ENCODE peak calls at places on chromosomes 13 and 19, in six cellular contexts. R is IMR-90, W is mesendoderm, H is H1, Z is mesenchymal stem cell, N is trophoblast cell. K is an unnamed sample. For H3K36me3, the result is how much of the 10 kb centered on the place peaks cover.

GRCh38 chr13:65943024-65943423 is 1287.1 kb downstream of the PCDH9 start:
- DNase-seq in Z (no peak), N (no peak), R (peak), H (no peak), W (no peak), K (no peak)

GRCh38 chr13:95452376-95452775 is 100.1 kb upstream of the CLDN10 start:
- DNase-seq in N (no peak), R (no peak), Z (no peak), W (no peak), H (no peak), K (no peak)

GRCh38 chr19:1260749-1261511 is 8.2 kb upstream of the CIRBP start:
- DNase-seq in H (peak), N (peak), W (peak), R (peak), Z (peak), K (peak)

GRCh38 chr13:98741741-98742435 is 10.6 kb downstream of the SLC15A1 start:
- DNase-seq in R (no peak), W (no peak), Z (peak), H (no peak), N (no peak), K (no peak)

GRCh38 chr19:46950526-46951235 is 69.0 kb upstream of the NPAS1 start:
- DNase-seq in W (no peak), R (no peak), N (no peak), H (no peak), Z (no peak), K (no peak)

GRCh38 chr13:73428137-73428536 is 369.3 kb downstream of the KLF5 start:
- DNase-seq in Z (peak), H (no peak), N (peak), R (peak), W (peak), K (no peak)

GRCh38 chr19:52946322-52947310 is 16.1 kb downstream of the ZNF816 start:
- DNase-seq in H (peak), W (peak), N (peak), R (peak), Z (no peak), K (no peak)

GRCh38 chr13:23392313-23392712 is 41.2 kb downstream of the SACS start:
- DNase-seq in R (no peak), N (no peak), H (no peak), W (no peak), Z (no peak), K (no peak)

GRCh38 chr13:44934724-44935123 is 54.5 kb downstream of the NUFIP1 start:
- DNase-seq in H (no peak), W (no peak), N (no peak), Z (peak), R (peak), K (no peak)

DNA sequence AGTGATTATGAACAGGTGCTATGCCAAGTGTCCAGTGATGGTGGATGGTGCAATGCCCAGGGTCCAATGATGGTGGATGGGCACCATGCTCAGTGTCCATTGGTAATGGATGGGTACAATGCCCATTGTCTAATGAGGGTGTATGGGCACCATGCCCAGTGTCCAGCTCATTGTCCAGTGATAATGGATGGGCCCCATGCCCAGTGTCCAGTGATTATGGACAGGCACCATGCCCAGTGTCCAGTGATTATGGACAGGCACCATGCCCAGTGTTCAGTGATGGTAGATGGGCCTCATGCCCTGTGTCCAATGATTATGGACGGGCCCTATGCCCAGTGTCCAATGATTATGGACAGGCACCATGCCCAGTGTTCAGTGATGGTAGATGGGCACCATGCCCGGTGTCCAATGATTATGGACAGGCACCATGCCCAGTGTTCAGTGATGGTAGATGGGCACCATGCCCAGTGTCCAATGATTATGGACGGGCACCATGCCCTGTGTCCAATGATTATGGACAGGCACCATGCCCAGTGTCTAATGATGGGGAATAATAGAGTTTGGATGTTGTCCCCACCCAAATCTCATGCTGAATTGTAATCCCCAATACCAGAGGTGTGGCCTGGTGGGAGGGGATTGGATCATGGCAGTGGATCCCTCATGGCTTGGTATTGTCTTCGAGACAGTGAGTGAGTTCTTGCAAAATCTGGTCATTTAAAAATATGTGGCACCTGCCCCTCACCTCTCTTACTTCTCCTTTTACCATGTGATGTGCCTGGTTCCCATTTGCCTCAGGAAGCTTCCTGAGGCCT is 87.8 kb downstream of the ANKRD10 start:
- DNase-seq in W (no peak), R (no peak), H (no peak), N (no peak), Z (no peak), K (no peak)
- H4K8ac ChIP-seq in W (no peak), R (no peak), H (no peak), N (no peak), Z (no peak), K (no peak)

GRCh38 chr13:114248011-114248410 is 13.3 kb downstream of the CDC16 start:
- DNase-seq in N (no peak), R (peak), W (no peak), H (no peak), Z (peak), K (no peak)
- H3K36me3 ChIP-seq in N (under half), R (under half), W (under half), H (half or more), Z (half or more), K (under half)

GRCh38 chr13:91349992-91350911 is 2.8 kb downstream of the MIR17HG start:
- DNase-seq in W (no peak), Z (no peak), H (no peak), N (no peak), R (no peak), K (no peak)
- H4K8ac ChIP-seq in W (no peak), Z (no peak), H (no peak), N (no peak), R (no peak), K (no peak)

DNA sequence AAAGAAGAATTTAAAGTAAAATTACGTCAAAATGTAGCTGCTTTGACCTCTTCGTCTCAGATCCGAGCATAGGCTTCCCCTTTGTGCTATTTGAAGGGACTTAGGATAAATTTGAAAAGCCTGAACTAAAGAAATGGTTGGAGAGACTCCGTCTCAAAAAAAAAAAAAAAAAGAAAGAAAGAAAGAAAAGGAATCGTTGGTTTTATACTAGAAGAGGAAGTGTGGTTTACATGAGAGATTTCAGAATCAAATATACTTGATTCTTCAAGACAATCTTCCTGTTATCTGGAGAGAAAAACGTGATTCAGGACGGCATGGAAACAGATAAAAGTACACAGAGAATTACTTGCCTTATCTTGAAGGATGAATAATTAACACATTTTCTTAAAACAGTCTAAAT is 474 bp upstream of the ZNF780B start:
- DNase-seq in Z (no peak), H (no peak), R (no peak), N (no peak), W (peak), K (no peak)
- H3K36me3 ChIP-seq in Z (under half), H (under half), R (under half), N (under half), W (under half), K (under half)

DNA sequence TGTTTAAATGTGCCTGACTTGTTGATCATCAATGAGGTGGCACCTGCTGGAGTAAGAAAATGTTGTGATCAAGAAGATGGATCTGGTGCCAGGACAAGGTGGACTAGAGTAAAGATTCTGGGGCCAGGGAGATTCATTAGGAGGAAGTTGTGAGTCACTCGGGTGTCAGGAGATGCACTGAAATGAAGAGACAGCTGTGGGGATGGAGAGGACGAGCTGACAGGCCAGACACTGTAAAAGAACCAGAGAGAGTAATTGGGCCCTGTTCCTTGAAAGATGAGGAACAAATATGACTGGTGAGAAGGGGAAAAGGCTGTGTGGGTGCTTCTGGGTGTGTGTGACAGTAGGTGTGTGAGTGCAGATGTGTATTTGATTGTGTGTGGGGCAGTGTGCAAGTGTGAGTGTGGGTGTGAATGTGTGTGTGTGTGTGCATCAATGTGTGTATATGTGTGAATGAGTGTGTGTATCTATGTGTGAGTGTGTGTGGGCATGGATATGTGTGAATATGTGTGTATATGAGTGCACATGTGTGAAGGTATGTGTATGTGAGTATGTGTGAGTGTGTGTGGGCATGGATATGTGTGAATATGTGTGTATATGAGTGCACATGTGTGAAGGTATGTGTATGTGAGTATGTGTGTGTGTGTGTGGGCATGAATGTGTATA is 260.5 kb downstream of the RFC3 start:
- DNase-seq in W (no peak), N (no peak), R (no peak), H (no peak), Z (peak), K (no peak)
- H4K8ac ChIP-seq in W (no peak), N (no peak), R (no peak), H (no peak), Z (no peak), K (peak)

GRCh38 chr19:49881186-49881585 is 3.7 kb downstream of the TBC1D17 start:
- DNase-seq in H (no peak), N (no peak), R (no peak), W (no peak), Z (no peak), K (no peak)
- H3K36me3 ChIP-seq in H (half or more), N (half or more), R (half or more), W (under half), Z (half or more), K (half or more)

GRCh38 chr13:112456138-112457056 is 80.2 kb downstream of the SPACA7 start:
- DNase-seq in N (no peak), R (no peak), W (no peak), H (no peak), Z (no peak), K (no peak)
- H4K8ac ChIP-seq in N (no peak), R (no peak), W (no peak), H (no peak), Z (no peak), K (no peak)

DNA sequence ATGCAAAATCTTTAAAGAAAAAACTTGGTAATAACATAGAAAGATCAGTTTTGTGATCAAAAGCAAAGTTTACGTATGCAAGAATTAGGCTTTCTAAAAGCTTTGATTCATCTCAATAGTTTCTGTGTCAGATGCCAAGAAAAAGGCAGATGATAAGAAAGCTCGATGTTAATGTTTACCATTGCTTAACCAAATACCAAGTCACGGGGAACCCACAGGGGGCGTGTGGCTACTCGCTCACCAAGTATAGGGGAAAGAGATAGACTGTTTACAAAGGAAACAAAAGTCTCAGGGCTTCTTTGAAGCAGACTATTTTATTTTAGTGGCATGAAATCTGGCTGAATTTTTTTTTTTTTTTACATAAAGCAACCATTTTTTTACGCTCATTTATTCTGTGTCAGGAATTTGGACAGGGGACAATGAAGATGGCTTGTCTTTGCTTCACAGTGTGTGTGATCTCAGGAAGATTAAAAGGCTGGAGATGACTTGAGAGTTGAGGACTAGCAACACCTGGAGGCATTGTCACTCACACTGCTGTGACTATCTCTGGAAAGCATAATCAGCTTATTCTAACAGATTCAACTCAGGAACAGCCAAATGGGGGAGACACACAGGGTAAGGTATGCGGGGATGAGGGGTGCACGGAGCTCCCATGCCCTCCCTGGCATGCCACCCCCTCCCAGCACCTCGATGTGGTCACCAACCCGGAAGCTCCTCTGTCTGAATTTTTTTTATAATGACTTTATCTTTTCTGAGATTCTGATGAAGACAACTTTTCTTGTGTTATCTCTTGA is 24.9 kb downstream of the RCBTB1 start:
- DNase-seq in Z (peak), W (peak), N (peak), H (no peak), R (peak), K (no peak)
- H3K36me3 ChIP-seq in Z (half or more), W (under half), N (under half), H (under half), R (under half), K (under half)